ENCODE peak calls at places on chromosome 1, in four cellular contexts. Q is lower leg skin, V is T-helper 2 cell, F is cardiac fibroblast. U is an unnamed sample.

GRCh38 chr1:3198371-3199287 is 129.6 kb downstream of the PRDM16 start:
- DNase-seq in Q (no peak), V (no peak), F (no peak), U (no peak)

GRCh38 chr1:195740862-195741261 is 867.4 kb downstream of the KCNT2 start:
- DNase-seq in Q (no peak), V (no peak), F (no peak), U (no peak)

GRCh38 chr1:7566417-7567375 is 204.4 kb upstream of the VAMP3 start:
- DNase-seq in Q (no peak), V (no peak), F (no peak), U (no peak)

GRCh38 chr1:205172729-205173366 is 38.7 kb downstream of the DSTYK start:
- DNase-seq in Q (peak; percentile 42), V (no peak), F (peak; percentile 97), U (no peak)

GRCh38 chr1:19398309-19398760 is 86.2 kb downstream of the SLC66A1 start:
- DNase-seq in Q (no peak), V (no peak), F (peak; percentile 96), U (no peak)

GRCh38 chr1:8472668-8473067 is 154.8 kb downstream of the SLC45A1 start:
- DNase-seq in Q (no peak), V (no peak), F (no peak), U (no peak)

GRCh38 chr1:29695809-29696208 is 459.5 kb downstream of the PTPRU start:
- DNase-seq in Q (no peak), V (no peak), F (no peak), U (no peak)

GRCh38 chr1:157202331-157202730 is 64.1 kb upstream of the ETV3 start:
- DNase-seq in Q (no peak), V (no peak), F (no peak), U (no peak)

GRCh38 chr1:94721240-94721639 is 98.9 kb upstream of the SLC44A3 start:
- DNase-seq in Q (no peak), V (no peak), F (no peak), U (no peak)

GRCh38 chr1:157193219-157193618 is 55.0 kb upstream of the ETV3 start:
- DNase-seq in Q (no peak), V (no peak), F (no peak), U (no peak)

GRCh38 chr1:154884868-154885706 is 15.0 kb upstream of the KCNN3 start:
- DNase-seq in Q (peak; percentile 8), V (no peak), F (no peak), U (no peak)